ENCODE peak calls at places on chromosomes 2 and 18, in seven cellular contexts. One of them, this sample, is unnamed.

GRCh38 chr18:9722691-9723090 is 14.6 kb downstream of the RAB31 start:
- DNase-seq in iPS DF 6.9: no peak
- DNase-seq in A673: no peak
- DNase-seq in IMR-90: no peak
- DNase-seq in brain microvascular endothelial cell: no peak
- DNase-seq in thoracic aorta: no peak
- DNase-seq in fibroblast of lung: no peak
- DNase-seq in this sample: peak

GRCh38 chr18:44579028-44579692 is 101.5 kb upstream of the SETBP1 start:
- DNase-seq in fibroblast of lung: peak
- DNase-seq in A673: peak
- DNase-seq in brain microvascular endothelial cell: no peak
- DNase-seq in thoracic aorta: no peak
- DNase-seq in iPS DF 6.9: peak
- DNase-seq in IMR-90: peak
- DNase-seq in this sample: peak

GRCh38 chr2:150732064-150732463 is 244.6 kb upstream of the RND3 start:
- DNase-seq in IMR-90: peak
- DNase-seq in fibroblast of lung: peak
- DNase-seq in iPS DF 6.9: no peak
- DNase-seq in brain microvascular endothelial cell: peak
- DNase-seq in thoracic aorta: no peak
- DNase-seq in A673: no peak
- DNase-seq in this sample: no peak

GRCh38 chr18:22640281-22640842 is 222.6 kb upstream of the CTAGE1 start:
- DNase-seq in brain microvascular endothelial cell: no peak
- DNase-seq in A673: no peak
- DNase-seq in iPS DF 6.9: no peak
- DNase-seq in fibroblast of lung: no peak
- DNase-seq in IMR-90: no peak
- DNase-seq in thoracic aorta: no peak
- DNase-seq in this sample: no peak

GRCh38 chr2:161414015-161414384 is 2.1 kb upstream of the TBR1 start:
- DNase-seq in iPS DF 6.9: no peak
- DNase-seq in brain microvascular endothelial cell: no peak
- DNase-seq in fibroblast of lung: no peak
- DNase-seq in thoracic aorta: no peak
- DNase-seq in IMR-90: no peak
- DNase-seq in A673: no peak
- DNase-seq in this sample: no peak

GRCh38 chr2:171482877-171483276 is 39.4 kb upstream of the CYBRD1 start:
- DNase-seq in thoracic aorta: no peak
- DNase-seq in IMR-90: peak
- DNase-seq in fibroblast of lung: no peak
- DNase-seq in iPS DF 6.9: peak
- DNase-seq in A673: no peak
- DNase-seq in brain microvascular endothelial cell: peak
- DNase-seq in this sample: no peak

GRCh38 chr2:48279347-48279746 is 250.6 kb upstream of the STON1 start:
- DNase-seq in brain microvascular endothelial cell: no peak
- DNase-seq in iPS DF 6.9: no peak
- DNase-seq in IMR-90: no peak
- DNase-seq in fibroblast of lung: no peak
- DNase-seq in thoracic aorta: no peak
- DNase-seq in A673: peak
- DNase-seq in this sample: no peak

GRCh38 chr2:236733156-236733555 is 163.5 kb downstream of the ACKR3 start:
- DNase-seq in brain microvascular endothelial cell: no peak
- DNase-seq in fibroblast of lung: no peak
- DNase-seq in iPS DF 6.9: no peak
- DNase-seq in A673: no peak
- DNase-seq in thoracic aorta: no peak
- DNase-seq in IMR-90: no peak
- DNase-seq in this sample: no peak

GRCh38 chr18:9916067-9916684 is 2.4 kb downstream of the VAPA start:
- DNase-seq in iPS DF 6.9: no peak
- DNase-seq in IMR-90: peak
- DNase-seq in thoracic aorta: no peak
- DNase-seq in brain microvascular endothelial cell: no peak
- DNase-seq in A673: no peak
- DNase-seq in fibroblast of lung: no peak
- DNase-seq in this sample: no peak

GRCh38 chr2:98454500-98455235 is 10.0 kb downstream of the INPP4A start:
- DNase-seq in IMR-90: peak
- DNase-seq in fibroblast of lung: peak
- DNase-seq in thoracic aorta: no peak
- DNase-seq in iPS DF 6.9: no peak
- DNase-seq in brain microvascular endothelial cell: no peak
- DNase-seq in A673: no peak
- DNase-seq in this sample: no peak

GRCh38 chr2:199602271-199602895 is 144.6 kb upstream of the SATB2 start:
- DNase-seq in iPS DF 6.9: no peak
- DNase-seq in A673: peak
- DNase-seq in thoracic aorta: no peak
- DNase-seq in brain microvascular endothelial cell: no peak
- DNase-seq in fibroblast of lung: peak
- DNase-seq in IMR-90: no peak
- DNase-seq in this sample: peak

GRCh38 chr2:96866586-96866985 is 3.3 kb downstream of the SEMA4C start:
- DNase-seq in fibroblast of lung: no peak
- DNase-seq in iPS DF 6.9: no peak
- DNase-seq in A673: no peak
- DNase-seq in IMR-90: no peak
- DNase-seq in brain microvascular endothelial cell: no peak
- DNase-seq in thoracic aorta: no peak
- DNase-seq in this sample: no peak

GRCh38 chr2:96866149-96866548 is 3.7 kb downstream of the SEMA4C start:
- DNase-seq in fibroblast of lung: no peak
- DNase-seq in iPS DF 6.9: no peak
- DNase-seq in brain microvascular endothelial cell: no peak
- DNase-seq in IMR-90: no peak
- DNase-seq in A673: no peak
- DNase-seq in thoracic aorta: no peak
- DNase-seq in this sample: no peak

GRCh38 chr2:96865654-96866053 is 4.2 kb downstream of the SEMA4C start:
- DNase-seq in fibroblast of lung: no peak
- DNase-seq in iPS DF 6.9: no peak
- DNase-seq in A673: no peak
- DNase-seq in IMR-90: no peak
- DNase-seq in brain microvascular endothelial cell: no peak
- DNase-seq in thoracic aorta: no peak
- DNase-seq in this sample: no peak

GRCh38 chr2:96867756-96868554 is 1.9 kb downstream of the SEMA4C start:
- DNase-seq in iPS DF 6.9: no peak
- DNase-seq in fibroblast of lung: peak
- DNase-seq in A673: no peak
- DNase-seq in brain microvascular endothelial cell: no peak
- DNase-seq in IMR-90: no peak
- DNase-seq in thoracic aorta: no peak
- DNase-seq in this sample: no peak

GRCh38 chr2:96866986-96867755 is 2.7 kb downstream of the SEMA4C start:
- DNase-seq in fibroblast of lung: no peak
- DNase-seq in IMR-90: no peak
- DNase-seq in thoracic aorta: no peak
- DNase-seq in brain microvascular endothelial cell: no peak
- DNase-seq in A673: no peak
- DNase-seq in iPS DF 6.9: no peak
- DNase-seq in this sample: no peak
- H3K4me3 ChIP-seq in fibroblast of lung: peak
- H3K4me3 ChIP-seq in IMR-90: peak
- H3K4me3 ChIP-seq in thoracic aorta: peak
- H3K4me3 ChIP-seq in brain microvascular endothelial cell: peak
- H3K4me3 ChIP-seq in A673: peak
- H3K4me3 ChIP-seq in iPS DF 6.9: peak
- H3K4me3 ChIP-seq in this sample: no peak

DNA sequence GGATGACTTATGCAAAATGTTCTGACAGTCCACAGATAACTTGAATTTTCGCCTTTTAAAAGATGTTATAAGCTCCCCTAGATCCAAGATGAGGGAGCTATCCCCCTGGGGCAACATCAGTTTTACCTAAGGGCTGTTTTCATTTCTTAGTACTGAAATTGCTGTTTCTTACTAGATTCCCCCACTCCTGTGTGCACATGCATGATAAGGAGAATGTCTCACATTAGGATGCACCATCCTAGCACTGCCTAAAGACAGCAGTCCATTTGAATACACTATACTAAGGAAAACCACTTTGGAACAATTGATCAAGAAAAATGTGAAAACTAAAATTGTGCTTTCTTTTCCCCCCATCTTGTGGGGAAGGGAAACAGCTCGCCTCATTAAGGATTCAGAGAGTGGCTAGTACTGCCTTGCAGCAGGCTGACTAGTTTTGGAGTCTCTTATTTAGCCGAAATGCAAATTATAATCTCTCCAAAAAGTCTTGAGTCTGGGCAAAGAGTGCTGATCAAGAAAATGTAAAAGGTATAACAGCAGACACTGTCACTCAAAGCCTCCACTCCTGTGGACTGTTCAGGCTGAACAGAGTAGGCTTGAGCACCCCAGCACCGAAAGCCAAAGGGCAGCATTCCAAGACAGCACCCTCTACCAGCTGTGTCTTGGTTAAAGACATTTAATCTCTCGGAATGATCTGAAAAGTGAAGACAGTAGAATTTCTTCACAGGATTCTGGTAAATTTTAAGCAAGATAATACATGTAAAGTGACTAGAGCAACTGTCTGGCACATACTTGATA is 65.0 kb downstream of the ZNF385B start:
- DNase-seq in IMR-90: no peak
- DNase-seq in iPS DF 6.9: peak
- DNase-seq in A673: no peak
- DNase-seq in thoracic aorta: no peak
- DNase-seq in brain microvascular endothelial cell: no peak
- DNase-seq in fibroblast of lung: no peak
- DNase-seq in this sample: no peak
- H3K27ac ChIP-seq in IMR-90: no peak
- H3K27ac ChIP-seq in iPS DF 6.9: no peak
- H3K27ac ChIP-seq in A673: no peak
- H3K27ac ChIP-seq in thoracic aorta: no peak
- H3K27ac ChIP-seq in brain microvascular endothelial cell: no peak
- H3K27ac ChIP-seq in fibroblast of lung: no peak
- H3K27ac ChIP-seq in this sample: no peak

GRCh38 chr2:120470717-120471060 is 124.8 kb downstream of the INHBB start:
- DNase-seq in A673: no peak
- DNase-seq in thoracic aorta: no peak
- DNase-seq in IMR-90: no peak
- DNase-seq in fibroblast of lung: no peak
- DNase-seq in iPS DF 6.9: no peak
- DNase-seq in brain microvascular endothelial cell: no peak
- DNase-seq in this sample: peak
- H3K4me3 ChIP-seq in A673: no peak
- H3K4me3 ChIP-seq in thoracic aorta: peak
- H3K4me3 ChIP-seq in IMR-90: no peak
- H3K4me3 ChIP-seq in fibroblast of lung: no peak
- H3K4me3 ChIP-seq in iPS DF 6.9: no peak
- H3K4me3 ChIP-seq in brain microvascular endothelial cell: no peak
- H3K4me3 ChIP-seq in this sample: no peak

GRCh38 chr2:26710743-26711456 is 18.4 kb downstream of the KCNK3 start:
- DNase-seq in thoracic aorta: no peak
- DNase-seq in brain microvascular endothelial cell: no peak
- DNase-seq in A673: no peak
- DNase-seq in fibroblast of lung: no peak
- DNase-seq in iPS DF 6.9: no peak
- DNase-seq in IMR-90: no peak
- DNase-seq in this sample: no peak
- H3K27ac ChIP-seq in thoracic aorta: peak
- H3K27ac ChIP-seq in brain microvascular endothelial cell: no peak
- H3K27ac ChIP-seq in A673: no peak
- H3K27ac ChIP-seq in fibroblast of lung: no peak
- H3K27ac ChIP-seq in iPS DF 6.9: no peak
- H3K27ac ChIP-seq in IMR-90: no peak
- H3K27ac ChIP-seq in this sample: no peak

DNA sequence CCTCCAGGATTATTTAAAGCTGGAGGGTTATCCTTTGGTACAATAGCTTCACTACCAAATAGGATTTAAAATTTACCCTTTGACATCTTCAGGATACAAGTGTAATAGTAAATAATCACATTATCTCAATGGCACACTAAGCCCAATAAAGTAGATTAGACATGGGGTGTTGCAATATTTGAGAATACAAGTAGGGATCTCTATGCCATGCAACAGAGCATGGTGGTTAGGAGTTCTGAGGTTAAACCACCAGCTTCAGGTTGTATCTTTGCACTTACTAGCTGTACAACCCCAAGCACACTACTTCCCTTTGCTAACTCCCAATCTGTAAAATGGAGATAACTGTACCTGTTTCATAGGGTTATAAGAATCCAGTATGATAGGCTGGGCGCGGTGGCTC is 6.2 kb downstream of the MBD2 start:
- DNase-seq in A673: peak
- DNase-seq in IMR-90: no peak
- DNase-seq in fibroblast of lung: no peak
- DNase-seq in brain microvascular endothelial cell: no peak
- DNase-seq in thoracic aorta: no peak
- DNase-seq in iPS DF 6.9: no peak
- DNase-seq in this sample: no peak
- H3K4me3 ChIP-seq in A673: no peak
- H3K4me3 ChIP-seq in IMR-90: no peak
- H3K4me3 ChIP-seq in fibroblast of lung: no peak
- H3K4me3 ChIP-seq in brain microvascular endothelial cell: no peak
- H3K4me3 ChIP-seq in thoracic aorta: no peak
- H3K4me3 ChIP-seq in iPS DF 6.9: no peak
- H3K4me3 ChIP-seq in this sample: no peak

DNA sequence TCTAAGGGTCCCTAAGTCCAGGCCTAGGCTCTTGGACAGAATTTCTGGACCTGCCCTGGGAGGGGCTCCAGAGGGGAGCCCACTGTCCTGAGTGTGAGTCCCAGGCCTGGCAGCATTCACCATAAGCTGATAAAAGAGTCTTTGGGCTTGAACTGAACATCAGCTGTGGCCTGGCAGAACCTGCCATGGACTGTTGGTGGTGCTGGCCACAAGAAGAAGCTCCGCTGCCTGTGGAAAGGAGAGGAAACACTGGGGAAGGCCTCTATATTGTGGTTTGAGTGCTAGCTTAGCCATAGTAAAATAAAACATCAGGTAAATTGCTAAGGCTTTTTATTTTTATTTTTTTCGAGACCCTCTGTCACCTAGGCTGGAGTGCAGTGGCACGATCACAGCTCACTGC is 20.9 kb upstream of the BAZ2B start:
- DNase-seq in thoracic aorta: no peak
- DNase-seq in A673: no peak
- DNase-seq in fibroblast of lung: no peak
- DNase-seq in iPS DF 6.9: no peak
- DNase-seq in brain microvascular endothelial cell: no peak
- DNase-seq in IMR-90: no peak
- DNase-seq in this sample: no peak
- H3K27ac ChIP-seq in thoracic aorta: no peak
- H3K27ac ChIP-seq in A673: no peak
- H3K27ac ChIP-seq in fibroblast of lung: no peak
- H3K27ac ChIP-seq in iPS DF 6.9: no peak
- H3K27ac ChIP-seq in brain microvascular endothelial cell: no peak
- H3K27ac ChIP-seq in IMR-90: no peak
- H3K27ac ChIP-seq in this sample: no peak

DNA sequence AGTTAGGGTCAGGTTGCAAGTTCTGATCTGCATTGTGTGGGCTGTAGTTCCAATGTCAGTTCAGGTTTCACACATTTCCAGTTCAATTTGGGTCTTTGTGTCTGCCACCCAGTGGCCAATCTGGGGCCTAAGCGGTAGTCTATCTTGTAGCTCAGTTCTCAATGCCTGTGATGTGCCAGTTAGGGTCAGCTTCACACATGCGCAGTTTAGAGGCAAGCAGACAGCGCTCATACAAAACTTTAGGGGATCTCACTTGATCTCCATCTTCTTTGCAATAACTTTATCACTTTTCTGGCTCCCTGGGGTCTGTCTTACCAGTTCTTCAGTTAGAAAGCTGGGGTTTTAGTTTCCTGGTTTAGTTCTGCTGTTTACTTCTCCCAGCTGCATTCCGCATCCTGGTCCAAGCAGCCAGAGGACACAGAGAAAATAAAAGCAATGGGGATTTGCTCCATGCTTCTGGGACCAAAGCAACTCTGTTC is 11.0 kb upstream of the ZNF24 start:
- DNase-seq in fibroblast of lung: peak
- DNase-seq in brain microvascular endothelial cell: peak
- DNase-seq in A673: peak
- DNase-seq in iPS DF 6.9: peak
- DNase-seq in thoracic aorta: peak
- DNase-seq in IMR-90: peak
- DNase-seq in this sample: peak
- H3K4me3 ChIP-seq in fibroblast of lung: no peak
- H3K4me3 ChIP-seq in brain microvascular endothelial cell: peak
- H3K4me3 ChIP-seq in A673: no peak
- H3K4me3 ChIP-seq in iPS DF 6.9: no peak
- H3K4me3 ChIP-seq in thoracic aorta: peak
- H3K4me3 ChIP-seq in IMR-90: peak
- H3K4me3 ChIP-seq in this sample: no peak